ENCODE peak calls at places on chromosomes 6 and 20, in four cellular contexts. K, E, X and P are unnamed samples.

GRCh38 chr20:15854871-15855270 is 718.4 kb downstream of the KIF16B start:
- DNase-seq in K (no peak), E (no peak), X (no peak), P (no peak)

GRCh38 chr20:48951041-48951440 is 29.5 kb downstream of the ARFGEF2 start:
- DNase-seq in K (no peak), E (no peak), X (no peak), P (no peak)

GRCh38 chr6:296151-297122 is 4.2 kb downstream of the DUSP22 start:
- DNase-seq in K (peak), E (no peak), X (no peak), P (no peak)

GRCh38 chr6:150857062-150857905 is 8.2 kb upstream of the MTHFD1L start:
- DNase-seq in K (no peak), E (no peak), X (no peak), P (no peak)

GRCh38 chr6:73152998-73153757 is 72.1 kb downstream of the KHDC1L start:
- DNase-seq in K (no peak), E (no peak), X (no peak), P (no peak)

GRCh38 chr20:2520617-2521016 is 11.9 kb upstream of the ZNF343 start:
- DNase-seq in K (no peak), E (no peak), X (no peak), P (no peak)

GRCh38 chr20:60820918-60821317 is 431.1 kb upstream of the CDH4 start:
- DNase-seq in K (no peak), E (no peak), X (no peak), P (no peak)

GRCh38 chr20:33415948-33416347 is 14.6 kb upstream of the CDK5RAP1 start:
- DNase-seq in K (no peak), E (peak), X (peak), P (no peak)

GRCh38 chr20:37947943-37948342 is 45.0 kb downstream of the VSTM2L start:
- DNase-seq in K (no peak), E (no peak), X (no peak), P (no peak)

GRCh38 chr6:34145161-34146020 is 496 bp downstream of the GRM4 start:
- DNase-seq in K (no peak), E (no peak), X (no peak), P (peak)

GRCh38 chr6:115629415-115629814 is 431.3 kb downstream of the FRK start:
- DNase-seq in K (no peak), E (no peak), X (no peak), P (no peak)

GRCh38 chr6:71419217-71419953 is 130.8 kb downstream of the OGFRL1 start:
- DNase-seq in K (no peak), E (peak), X (no peak), P (no peak)

GRCh38 chr20:57964011-57964862 is 254.4 kb upstream of the PMEPA1 start:
- DNase-seq in K (no peak), E (peak), X (no peak), P (no peak)

GRCh38 chr20:38387953-38388352 is 41.7 kb downstream of the LBP start:
- DNase-seq in K (no peak), E (no peak), X (no peak), P (no peak)

GRCh38 chr6:11653028-11653583 is 115.6 kb downstream of the TMEM170B start:
- DNase-seq in K (no peak), E (no peak), X (no peak), P (no peak)

GRCh38 chr6:36414481-36414880 is 27.0 kb upstream of the ETV7 start:
- DNase-seq in K (no peak), E (no peak), X (no peak), P (no peak)

GRCh38 chr6:166624275-166624674 is 2.8 kb downstream of the RPS6KA2 start:
- DNase-seq in K (no peak), E (peak), X (peak), P (peak)

GRCh38 chr6:34151321-34152041 is 5.6 kb upstream of the GRM4 start:
- DNase-seq in K (no peak), E (peak), X (no peak), P (no peak)

GRCh38 chr20:53829086-53829703 is 235.6 kb upstream of the ZNF217 start:
- DNase-seq in K (no peak), E (no peak), X (peak), P (no peak)

GRCh38 chr6:165895421-165896165 is 232.6 kb upstream of the PDE10A start:
- DNase-seq in K (no peak), E (no peak), X (no peak), P (no peak)

GRCh38 chr20:45970646-45971424 is 1.2 kb downstream of the ZNF335 start:
- DNase-seq in K (no peak), E (no peak), X (peak), P (no peak)

GRCh38 chr6:53095716-53096115 is 30.5 kb downstream of the FBXO9 start:
- DNase-seq in K (no peak), E (no peak), X (no peak), P (no peak)

GRCh38 chr6:134047673-134048072 is 4.8 kb downstream of the SLC2A12 start:
- DNase-seq in K (no peak), E (peak), X (no peak), P (no peak)

GRCh38 chr6:18823782-18824386 is 436.7 kb downstream of the RNF144B start:
- DNase-seq in K (no peak), E (no peak), X (no peak), P (no peak)

GRCh38 chr20:35312348-35312747 is 20.1 kb upstream of the FAM83C start:
- DNase-seq in K (peak), E (no peak), X (no peak), P (no peak)

GRCh38 chr6:32885698-32886286 is 31.8 kb downstream of the PSMB9 start:
- DNase-seq in K (peak), E (no peak), X (no peak), P (no peak)

GRCh38 chr6:136378888-136379287 is 89.2 kb upstream of the BCLAF1 start:
- DNase-seq in K (no peak), E (no peak), X (no peak), P (no peak)
- TF ChIP-seq CTCF in K (peak), E (no peak), X (no peak), P (peak)

DNA sequence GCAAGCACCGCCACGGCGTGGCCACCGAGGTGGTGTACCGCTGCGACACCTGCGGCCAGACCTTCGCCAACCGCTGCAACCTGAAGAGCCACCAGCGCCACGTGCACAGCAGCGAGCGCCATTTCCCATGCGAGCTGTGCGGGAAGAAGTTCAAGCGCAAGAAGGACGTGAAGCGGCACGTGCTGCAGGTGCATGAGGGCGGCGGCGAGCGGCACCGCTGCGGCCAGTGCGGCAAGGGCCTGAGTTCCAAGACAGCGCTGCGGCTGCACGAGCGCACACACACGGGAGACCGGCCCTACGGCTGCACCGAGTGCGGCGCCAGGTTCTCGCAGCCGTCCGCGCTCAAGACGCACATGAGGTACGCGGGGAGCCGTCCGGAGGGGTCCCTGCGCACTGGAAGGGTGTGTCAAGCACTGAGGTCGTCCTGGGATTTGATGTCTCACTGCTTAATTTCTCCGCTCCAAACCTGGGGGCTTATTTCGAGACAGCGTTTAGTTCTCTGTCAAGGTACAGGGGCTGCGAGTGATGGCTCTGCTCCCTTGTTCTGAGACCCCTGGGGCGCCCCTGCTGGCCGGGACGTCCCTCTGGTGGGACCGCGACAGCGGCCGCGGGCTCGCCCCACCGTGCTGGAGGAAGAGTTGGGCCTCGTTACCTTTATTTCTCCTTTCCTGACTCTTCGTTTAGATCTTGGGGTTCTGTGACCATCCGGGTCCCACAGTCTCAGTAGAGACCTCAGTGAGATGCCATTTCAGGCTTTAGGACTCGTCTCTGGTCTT is 3.6 kb downstream of the GZF1 start:
- DNase-seq in K (no peak), E (no peak), X (no peak), P (no peak)
- TF ChIP-seq CTCF in K (no peak), E (no peak), X (no peak), P (no peak)

DNA sequence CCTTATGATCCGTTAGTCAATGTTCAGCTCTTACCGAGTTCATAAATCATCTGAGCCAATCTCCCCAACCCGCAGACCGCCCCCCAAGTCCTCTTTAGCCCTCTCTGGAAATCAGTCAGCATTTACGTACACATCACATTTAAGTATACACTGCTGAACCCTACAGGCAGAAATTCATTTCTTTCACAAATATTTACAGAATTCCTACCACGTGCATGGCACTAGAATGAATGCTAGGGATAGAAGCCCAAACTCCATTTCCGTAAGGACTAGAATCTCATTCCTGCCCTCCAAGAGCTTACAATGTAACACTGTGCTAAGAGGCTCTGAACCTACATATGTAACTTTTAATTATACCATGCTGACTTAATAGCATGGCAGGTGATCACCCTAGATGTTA is 1.8 kb downstream of the OSER1 start:
- DNase-seq in K (no peak), E (no peak), X (no peak), P (no peak)
- TF ChIP-seq CTCF in K (no peak), E (no peak), X (no peak), P (no peak)

GRCh38 chr20:62163986-62164762 is 18.7 kb upstream of the MTG2 start:
- DNase-seq in K (no peak), E (no peak), X (no peak), P (no peak)
- TF ChIP-seq CTCF in K (no peak), E (no peak), X (no peak), P (no peak)